ENCODE peak calls at places on chromosomes 16 and 17, in six cellular contexts. P, J, M, L, A and G are unnamed samples.

GRCh38 chr16:4182581-4183257 is 59.2 kb downstream of the SRL start:
- DNase-seq in P (no peak), A (no peak), J (no peak), M (no peak), L (no peak), G (no peak)

GRCh38 chr16:30490210-30490609 is 17.7 kb downstream of the ITGAL start:
- DNase-seq in A (no peak), L (no peak), M (no peak), P (no peak), J (no peak), G (no peak)

GRCh38 chr17:6165806-6166205 is 95.6 kb downstream of the WSCD1 start:
- DNase-seq in P (no peak), J (no peak), L (no peak), M (no peak), A (no peak), G (no peak)

GRCh38 chr17:65370669-65371126 is 190.8 kb downstream of the AXIN2 start:
- DNase-seq in J (no peak), M (peak; percentile 73), P (peak; percentile 87), A (no peak), L (peak; percentile 6), G (no peak)

GRCh38 chr17:63332286-63332685 is 113.8 kb downstream of the CYB561 start:
- DNase-seq in P (no peak), L (no peak), J (no peak), M (no peak), A (no peak), G (no peak)

GRCh38 chr17:66420961-66421371 is 118.6 kb downstream of the PRKCA start:
- DNase-seq in P (no peak), L (no peak), A (no peak), J (no peak), M (no peak), G (no peak)

GRCh38 chr17:56717471-56717870 is 116.2 kb downstream of the C17orf67 start:
- DNase-seq in L (no peak), J (no peak), A (no peak), P (no peak), M (no peak), G (no peak)

GRCh38 chr17:71764507-71764906 is 356.3 kb upstream of the SOX9 start:
- DNase-seq in A (no peak), L (peak; percentile 76), J (peak; percentile 51), M (peak; percentile 64), P (peak; percentile 47), G (no peak)

GRCh38 chr17:27466748-27467375 is 10.6 kb downstream of the KSR1 start:
- DNase-seq in A (no peak), J (no peak), P (no peak), L (no peak), M (peak; percentile 52), G (peak; percentile 29)

GRCh38 chr17:50428831-50429424 is 2.9 kb downstream of the ACSF2 start:
- DNase-seq in J (no peak), L (no peak), M (peak; percentile 73), A (no peak), P (no peak), G (no peak)

GRCh38 chr16:89691986-89692569 is 5.6 kb downstream of the CDK10 start:
- DNase-seq in A (no peak), L (no peak), P (no peak), M (no peak), J (no peak), G (no peak)

GRCh38 chr17:49327835-49328784 is 33.9 kb downstream of the ZNF652 start:
- DNase-seq in L (no peak), A (no peak), P (no peak), J (no peak), M (no peak), G (no peak)

GRCh38 chr17:17493986-17494466 is 2.2 kb downstream of the RASD1 start:
- DNase-seq in L (no peak), J (no peak), P (peak; percentile 19), A (no peak), M (no peak), G (no peak)

GRCh38 chr16:27408012-27408601 is 6.1 kb downstream of the IL21R start:
- DNase-seq in M (no peak), J (no peak), L (no peak), A (no peak), P (no peak), G (no peak)

GRCh38 chr16:27181020-27181419 is 22.3 kb upstream of the KDM8 start:
- DNase-seq in L (peak; percentile 45), A (no peak), P (no peak), M (no peak), J (no peak), G (no peak)

GRCh38 chr17:1953866-1954265 is 71.3 kb downstream of the RTN4RL1 start:
- DNase-seq in A (no peak), L (no peak), M (no peak), P (no peak), J (no peak), G (no peak)

GRCh38 chr17:57597531-57598453 is 147.3 kb downstream of the CCDC182 start:
- DNase-seq in P (peak; percentile 53), A (peak; percentile 57), M (peak; percentile 81), L (peak; percentile 90), J (peak; percentile 88), G (no peak)

GRCh38 chr16:51399908-51400670 is 249.0 kb upstream of the SALL1 start:
- DNase-seq in L (no peak), A (no peak), M (no peak), J (no peak), P (no peak), G (no peak)

GRCh38 chr16:15572329-15573001 is 70.5 kb downstream of the MARF1 start:
- DNase-seq in L (no peak), M (no peak), P (no peak), A (no peak), J (no peak), G (no peak)

GRCh38 chr16:68086336-68086821 is 1.2 kb downstream of the NFATC3 start:
- DNase-seq in A (no peak), M (no peak), J (no peak), L (peak; percentile 59), P (no peak), G (no peak)

GRCh38 chr17:54694287-54694887 is 206.3 kb upstream of the TOM1L1 start:
- DNase-seq in L (peak; percentile 8), P (no peak), J (peak; percentile 21), A (no peak), M (no peak), G (no peak)

GRCh38 chr17:58679263-58680037 is 12.4 kb downstream of the TEX14 start:
- DNase-seq in P (no peak), A (no peak), M (no peak), L (peak; percentile 49), J (peak; percentile 73), G (no peak)

GRCh38 chr16:81905277-81905676 is 106.0 kb downstream of the SDR42E1 start:
- DNase-seq in P (no peak), J (no peak), A (no peak), L (peak; percentile 71), M (peak; percentile 43), G (no peak)

GRCh38 chr16:52386694-52387093 is 160.2 kb downstream of the TOX3 start:
- DNase-seq in J (no peak), M (no peak), P (no peak), A (no peak), L (no peak), G (no peak)

GRCh38 chr17:36935681-36936454 is 1.4 kb upstream of the LHX1 start:
- DNase-seq in L (peak; percentile 84), A (no peak), J (no peak), M (no peak), P (peak; percentile 68), G (no peak)

GRCh38 chr17:7235693-7236665 is 1.7 kb upstream of the DVL2 start:
- DNase-seq in A (no peak), L (no peak), J (no peak), P (no peak), M (peak; percentile 56), G (no peak)

GRCh38 chr17:31525801-31526549 is 134.5 kb downstream of the RAB11FIP4 start:
- DNase-seq in A (no peak), J (peak; percentile 44), L (peak; percentile 56), P (no peak), M (peak; percentile 58), G (no peak)

GRCh38 chr17:73939808-73940207 is 263.7 kb upstream of the RPL38 start:
- DNase-seq in L (no peak), P (no peak), J (no peak), M (no peak), A (no peak), G (no peak)

DNA sequence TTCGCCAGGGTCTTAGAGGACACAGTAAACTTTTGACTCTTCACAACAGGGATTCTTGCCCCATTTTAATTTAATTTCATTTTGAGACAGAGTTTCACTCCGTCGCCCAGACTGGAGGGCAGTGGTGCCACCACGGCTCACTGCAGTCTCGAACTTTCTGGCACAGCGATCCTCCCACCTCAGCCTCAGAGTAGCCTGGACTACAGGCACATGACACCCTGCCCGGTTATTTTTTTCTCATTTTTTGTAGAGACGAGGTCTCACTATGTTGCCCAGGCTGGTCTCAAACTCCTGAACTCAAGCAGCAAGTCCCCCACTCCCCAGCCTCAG is 329 bp upstream of the NLE1 start:
- DNase-seq in A (no peak), L (no peak), P (no peak), J (no peak), M (no peak), G (no peak)
- TF ChIP-seq CTCF in A (no peak), L (no peak), P (no peak), J (no peak), M (no peak), G (no peak)

GRCh38 chr17:76146053-76146875 is 5.2 kb upstream of the FOXJ1 start:
- DNase-seq in A (no peak), J (no peak), M (peak; percentile 43), P (no peak), L (no peak), G (no peak)

GRCh38 chr17:76148015-76148326 is 6.9 kb upstream of the FOXJ1 start:
- DNase-seq in M (no peak), P (no peak), A (no peak), L (no peak), J (no peak), G (no peak)

GRCh38 chr17:76145231-76146052 is 4.4 kb upstream of the FOXJ1 start:
- DNase-seq in P (no peak), J (no peak), A (no peak), L (peak; percentile 48), M (peak; percentile 84), G (no peak)

GRCh38 chr17:76149214-76149613 is 8.2 kb upstream of the FOXJ1 start:
- DNase-seq in P (no peak), J (no peak), L (no peak), M (peak; percentile 40), A (no peak), G (no peak)

GRCh38 chr17:76147211-76148014 is 6.4 kb upstream of the FOXJ1 start:
- DNase-seq in L (peak; percentile 48), P (no peak), A (no peak), J (no peak), M (peak; percentile 42), G (no peak)
- TF ChIP-seq CTCF in L (peak; percentile 61), P (no peak), A (peak; percentile 8), J (peak; percentile 70), M (peak; percentile 23), G (no peak)

GRCh38 chr17:45451131-45451530 is 18.5 kb upstream of the ARHGAP27 start:
- DNase-seq in J (peak; percentile 46), P (no peak), A (no peak), M (no peak), L (peak; percentile 45), G (no peak)
- TF ChIP-seq CTCF in J (peak; percentile 35), P (no peak), A (no peak), M (no peak), L (peak; percentile 35), G (no peak)

GRCh38 chr16:2753523-2754020 is 1.1 kb downstream of the SRRM2 start:
- DNase-seq in A (no peak), L (no peak), M (no peak), P (no peak), J (no peak), G (no peak)
- TF ChIP-seq CTCF in A (no peak), L (no peak), M (no peak), P (no peak), J (no peak), G (no peak)